ENCODE peak calls at places on chromosomes 1 and 21, in four cellular contexts. One of them, this sample, is unnamed.

GRCh38 chr1:241677171-241677570 is 25.1 kb downstream of the WDR64 start:
- DNase-seq in SK-N-SH: no peak
- DNase-seq in GM12878: peak
- DNase-seq in HepG2: no peak
- DNase-seq in this sample: no peak

GRCh38 chr1:244296447-244296846 is 155.3 kb downstream of the ADSS2 start:
- DNase-seq in SK-N-SH: no peak
- DNase-seq in GM12878: no peak
- DNase-seq in HepG2: no peak
- DNase-seq in this sample: no peak

GRCh38 chr1:5744911-5745431 is 247.3 kb downstream of the NPHP4 start:
- DNase-seq in GM12878: no peak
- DNase-seq in HepG2: no peak
- DNase-seq in SK-N-SH: peak
- DNase-seq in this sample: no peak

GRCh38 chr1:52880226-52880625 is 37.7 kb downstream of the ZYG11A start:
- DNase-seq in GM12878: no peak
- DNase-seq in SK-N-SH: no peak
- DNase-seq in HepG2: no peak
- DNase-seq in this sample: no peak

GRCh38 chr1:245585252-245585959 is 430.6 kb downstream of the KIF26B start:
- DNase-seq in GM12878: no peak
- DNase-seq in HepG2: no peak
- DNase-seq in SK-N-SH: peak
- DNase-seq in this sample: no peak

GRCh38 chr21:25283720-25284119 is 323.6 kb downstream of the MRPL39 start:
- DNase-seq in GM12878: no peak
- DNase-seq in HepG2: peak
- DNase-seq in SK-N-SH: no peak
- DNase-seq in this sample: no peak

GRCh38 chr1:208595236-208595635 is 351.1 kb upstream of the PLXNA2 start:
- DNase-seq in GM12878: no peak
- DNase-seq in SK-N-SH: no peak
- DNase-seq in HepG2: no peak
- DNase-seq in this sample: no peak

GRCh38 chr1:244163861-244164562 is 112.9 kb downstream of the ZBTB18 start:
- DNase-seq in HepG2: no peak
- DNase-seq in GM12878: no peak
- DNase-seq in SK-N-SH: no peak
- DNase-seq in this sample: no peak

GRCh38 chr1:66182551-66183178 is 351.3 kb upstream of the SGIP1 start:
- DNase-seq in GM12878: no peak
- DNase-seq in HepG2: no peak
- DNase-seq in SK-N-SH: peak
- DNase-seq in this sample: no peak

GRCh38 chr1:1938276-1938573 is 19.1 kb upstream of the TMEM52 start:
- DNase-seq in SK-N-SH: no peak
- DNase-seq in HepG2: no peak
- DNase-seq in GM12878: no peak
- DNase-seq in this sample: no peak

DNA sequence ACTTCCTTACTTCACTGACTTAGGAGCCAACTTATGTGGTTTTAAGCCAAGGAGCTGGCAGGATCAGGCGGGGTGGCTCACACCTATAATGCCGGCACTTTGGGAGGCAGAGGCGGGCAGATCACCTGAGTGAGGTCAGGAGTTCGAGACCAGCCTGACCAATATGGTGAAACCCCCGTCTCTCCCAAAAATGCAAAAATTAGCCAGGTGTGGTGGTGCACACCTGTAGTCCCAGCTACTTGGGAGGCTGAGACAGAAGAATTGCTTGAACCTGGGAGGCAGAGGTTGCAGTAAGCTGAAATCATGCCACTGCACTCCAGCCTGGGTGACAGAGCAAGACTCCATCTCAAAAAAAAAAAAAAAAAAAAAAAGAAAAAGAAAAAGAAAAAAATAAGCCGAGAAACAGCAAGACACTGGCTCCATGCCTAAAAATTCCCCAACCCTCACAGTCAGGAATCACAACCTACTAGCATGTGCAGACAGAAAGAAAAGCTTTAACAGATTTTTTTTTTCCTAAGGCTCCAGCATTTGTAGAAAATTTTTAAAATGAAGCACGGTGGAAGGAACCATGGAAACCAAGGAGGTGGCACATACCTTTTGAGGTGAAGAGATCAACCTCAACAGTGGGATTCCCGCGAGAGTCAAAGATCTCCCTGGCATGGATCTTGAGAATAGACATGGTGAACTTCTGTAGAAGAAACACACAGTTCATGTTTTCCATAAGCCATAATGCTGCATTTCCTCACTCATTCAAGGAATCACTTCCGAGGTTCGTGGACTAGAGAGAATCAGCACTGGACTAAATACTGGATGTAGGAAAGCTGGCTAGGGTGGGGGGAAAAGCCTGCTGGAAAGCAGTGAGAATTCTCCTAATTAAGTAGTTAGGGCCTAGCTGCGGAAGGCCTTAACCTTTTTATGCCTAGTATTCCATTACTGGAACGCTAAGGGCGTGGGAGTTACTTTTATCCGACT is 4.0 kb downstream of the ENO1 start:
- DNase-seq in HepG2: no peak
- DNase-seq in SK-N-SH: no peak
- DNase-seq in GM12878: no peak
- DNase-seq in this sample: peak
- TF ChIP-seq REST in HepG2: no peak
- TF ChIP-seq REST in SK-N-SH: no peak
- TF ChIP-seq REST in GM12878: no peak
- TF ChIP-seq REST in this sample: no peak

DNA sequence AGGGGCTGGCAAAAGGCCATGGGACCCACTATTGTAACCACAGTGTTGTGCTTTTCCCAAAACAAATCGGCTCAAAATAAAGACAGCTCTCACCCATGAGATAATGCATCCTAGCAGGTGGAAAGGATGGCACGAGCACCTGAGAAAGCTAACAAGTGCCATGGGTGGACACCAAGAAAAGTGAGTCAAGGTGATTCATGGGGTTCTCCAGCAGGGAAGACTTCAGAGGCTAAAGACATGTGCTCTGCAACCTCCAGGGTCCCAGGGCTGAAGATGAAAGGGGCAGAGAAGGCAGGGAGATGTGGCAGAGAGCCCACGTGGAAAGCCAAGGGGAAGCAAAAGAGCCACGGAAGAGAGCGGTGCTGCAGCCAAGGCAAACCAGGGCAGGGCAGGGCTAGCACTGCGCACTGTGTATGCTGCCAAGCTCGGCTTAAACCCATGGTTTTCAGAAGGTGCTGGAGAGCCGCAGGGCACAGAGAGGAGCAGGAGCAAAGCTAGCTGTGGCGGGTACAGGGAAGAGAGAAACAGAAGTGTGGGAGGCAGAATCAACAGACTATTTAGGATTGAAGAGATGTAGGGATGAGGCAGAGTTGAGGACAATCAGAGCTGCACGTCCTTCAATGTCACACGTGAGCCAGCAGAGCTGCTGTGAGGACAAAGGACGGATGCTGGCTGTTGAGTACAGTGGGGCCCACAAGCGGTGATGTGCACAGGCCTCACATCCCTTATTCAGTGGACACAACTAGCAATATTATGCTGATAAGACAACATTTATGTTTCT is 41.8 kb upstream of the C1orf198 start:
- DNase-seq in GM12878: no peak
- DNase-seq in HepG2: no peak
- DNase-seq in SK-N-SH: no peak
- DNase-seq in this sample: no peak
- TF ChIP-seq FOXM1 in GM12878: no peak
- TF ChIP-seq FOXM1 in HepG2: no peak
- TF ChIP-seq FOXM1 in SK-N-SH: no peak
- TF ChIP-seq FOXM1 in this sample: no peak

GRCh38 chr21:34514576-34515135 is 2.6 kb upstream of the KCNE1 start:
- DNase-seq in GM12878: no peak
- DNase-seq in HepG2: no peak
- DNase-seq in SK-N-SH: no peak
- DNase-seq in this sample: no peak

GRCh38 chr21:34519694-34520093 is 7.7 kb upstream of the KCNE1 start:
- DNase-seq in HepG2: no peak
- DNase-seq in GM12878: no peak
- DNase-seq in SK-N-SH: no peak
- DNase-seq in this sample: no peak

GRCh38 chr21:34517039-34517438 is 5.0 kb upstream of the KCNE1 start:
- DNase-seq in GM12878: no peak
- DNase-seq in SK-N-SH: no peak
- DNase-seq in HepG2: no peak
- DNase-seq in this sample: no peak

GRCh38 chr21:34519013-34519412 is 7.0 kb upstream of the KCNE1 start:
- DNase-seq in HepG2: no peak
- DNase-seq in SK-N-SH: no peak
- DNase-seq in GM12878: no peak
- DNase-seq in this sample: no peak

GRCh38 chr21:34517491-34518245 is 5.7 kb upstream of the KCNE1 start:
- DNase-seq in SK-N-SH: no peak
- DNase-seq in HepG2: peak
- DNase-seq in GM12878: no peak
- DNase-seq in this sample: peak
- H3K4me3 ChIP-seq in SK-N-SH: no peak
- H3K4me3 ChIP-seq in HepG2: no peak
- H3K4me3 ChIP-seq in GM12878: no peak
- H3K4me3 ChIP-seq in this sample: no peak

GRCh38 chr1:40532844-40533424 is 1.5 kb downstream of the ZNF684 start:
- DNase-seq in GM12878: peak
- DNase-seq in HepG2: peak
- DNase-seq in SK-N-SH: peak
- DNase-seq in this sample: peak

GRCh38 chr1:40532062-40532389 is 589 bp downstream of the ZNF684 start:
- DNase-seq in SK-N-SH: no peak
- DNase-seq in HepG2: no peak
- DNase-seq in GM12878: no peak
- DNase-seq in this sample: no peak

GRCh38 chr1:40530735-40531380 is 579 bp upstream of the ZNF684 start:
- DNase-seq in HepG2: no peak
- DNase-seq in SK-N-SH: peak
- DNase-seq in GM12878: no peak
- DNase-seq in this sample: no peak

GRCh38 chr1:40534589-40534988 is 3.2 kb downstream of the ZNF684 start:
- DNase-seq in SK-N-SH: no peak
- DNase-seq in HepG2: no peak
- DNase-seq in GM12878: no peak
- DNase-seq in this sample: no peak

GRCh38 chr1:40531381-40532061 is at the start of gene ZNF684:
- DNase-seq in GM12878: peak
- DNase-seq in SK-N-SH: peak
- DNase-seq in HepG2: peak
- DNase-seq in this sample: peak
- TF ChIP-seq REST in GM12878: no peak
- TF ChIP-seq REST in SK-N-SH: no peak
- TF ChIP-seq REST in HepG2: no peak
- TF ChIP-seq REST in this sample: no peak